ENCODE peak calls at places on chromosomes 4 and X, in five cellular contexts. One of them, this sample, is unnamed. For H3K4me1, the result is how much of the 10 kb centered on the place peaks cover.

GRCh38 chr4:107083-107443 is 17.2 kb upstream of the ZNF718 start:
- DNase-seq in HCT116: no peak
- DNase-seq in sigmoid colon: no peak
- DNase-seq in spleen: no peak
- DNase-seq in GM12878: no peak
- DNase-seq in this sample: no peak

GRCh38 chr4:152328595-152328994 is 207.3 kb downstream of the FBXW7 start:
- DNase-seq in HCT116: peak
- DNase-seq in sigmoid colon: no peak
- DNase-seq in spleen: no peak
- DNase-seq in GM12878: no peak
- DNase-seq in this sample: no peak

GRCh38 chr4:17018013-17018412 is 119.6 kb upstream of the LDB2 start:
- DNase-seq in HCT116: no peak
- DNase-seq in sigmoid colon: no peak
- DNase-seq in spleen: no peak
- DNase-seq in GM12878: no peak
- DNase-seq in this sample: no peak

GRCh38 chrX:119647552-119648420 is 41.6 kb upstream of the NKRF start:
- DNase-seq in HCT116: no peak
- DNase-seq in sigmoid colon: no peak
- DNase-seq in spleen: no peak
- DNase-seq in GM12878: peak
- DNase-seq in this sample: no peak

GRCh38 chr4:66017671-66018070 is 347.4 kb upstream of the EPHA5 start:
- DNase-seq in HCT116: no peak
- DNase-seq in sigmoid colon: no peak
- DNase-seq in spleen: no peak
- DNase-seq in GM12878: no peak
- DNase-seq in this sample: no peak

GRCh38 chrX:103418811-103419210 is 42.5 kb downstream of the BEX3 start:
- DNase-seq in HCT116: no peak
- DNase-seq in sigmoid colon: no peak
- DNase-seq in spleen: no peak
- DNase-seq in GM12878: no peak
- DNase-seq in this sample: no peak

GRCh38 chr4:157221426-157221894 is 932 bp downstream of the GRIA2 start:
- DNase-seq in HCT116: no peak
- DNase-seq in sigmoid colon: no peak
- DNase-seq in spleen: peak
- DNase-seq in GM12878: no peak
- DNase-seq in this sample: no peak

GRCh38 chr4:55125087-55125721 is at the start of gene KDR:
- DNase-seq in HCT116: no peak
- DNase-seq in sigmoid colon: no peak
- DNase-seq in spleen: no peak
- DNase-seq in GM12878: no peak
- DNase-seq in this sample: peak

GRCh38 chr4:37976991-37977470 is 16.8 kb downstream of the PTTG2 start:
- DNase-seq in HCT116: peak
- DNase-seq in sigmoid colon: peak
- DNase-seq in spleen: peak
- DNase-seq in GM12878: no peak
- DNase-seq in this sample: peak

GRCh38 chr4:138898282-138898681 is 117.3 kb upstream of the NOCT start:
- DNase-seq in HCT116: no peak
- DNase-seq in sigmoid colon: no peak
- DNase-seq in spleen: no peak
- DNase-seq in GM12878: no peak
- DNase-seq in this sample: no peak

GRCh38 chr4:152118108-152118507 is 357.3 kb upstream of the GATB start:
- DNase-seq in HCT116: no peak
- DNase-seq in sigmoid colon: no peak
- DNase-seq in spleen: no peak
- DNase-seq in GM12878: no peak
- DNase-seq in this sample: no peak

DNA sequence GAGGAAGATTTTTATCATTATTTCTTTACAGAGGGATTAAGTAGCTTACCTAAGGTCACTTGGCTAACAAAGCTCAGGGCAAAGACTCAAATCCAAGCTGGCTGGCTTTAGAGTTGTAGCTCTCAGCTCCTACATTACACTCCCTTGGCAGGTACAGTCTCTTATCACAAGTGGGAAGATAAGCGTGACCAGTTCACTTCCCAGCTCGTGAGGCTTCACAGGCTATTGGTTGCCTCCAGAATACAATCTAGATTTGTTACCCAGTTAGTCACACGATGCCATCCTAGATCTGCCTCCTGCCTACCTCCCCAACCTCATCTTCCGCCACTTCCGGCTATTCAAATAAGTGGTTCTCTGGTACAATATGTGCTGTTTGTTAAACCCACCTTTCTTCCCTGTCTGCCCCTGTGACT is 3.7 kb downstream of the MMRN1 start:
- DNase-seq in HCT116: no peak
- DNase-seq in sigmoid colon: no peak
- DNase-seq in spleen: no peak
- DNase-seq in GM12878: peak
- DNase-seq in this sample: no peak
- TF ChIP-seq POLR2A in HCT116: no peak
- TF ChIP-seq POLR2A in sigmoid colon: no peak
- TF ChIP-seq POLR2A in spleen: no peak
- TF ChIP-seq POLR2A in GM12878: no peak
- TF ChIP-seq POLR2A in this sample: no peak

DNA sequence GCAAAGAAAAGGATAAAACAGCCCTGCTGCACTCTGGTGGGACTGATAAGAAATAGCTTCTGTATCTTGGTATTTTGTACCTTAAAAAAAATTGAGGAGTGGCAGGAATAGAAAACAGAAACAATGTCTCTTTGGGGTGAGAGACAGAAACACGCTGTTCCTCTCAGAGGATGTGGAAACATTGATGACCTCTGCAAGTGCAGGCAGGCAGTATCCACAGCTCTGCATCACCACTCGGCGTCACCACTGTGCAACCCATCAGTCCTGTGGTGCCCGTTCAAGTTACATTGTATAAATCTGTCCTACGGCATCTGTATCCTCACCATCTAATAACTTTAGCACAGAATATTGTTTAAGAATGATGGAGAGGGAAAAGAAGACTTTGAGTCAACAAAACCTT is 152.4 kb upstream of the SPRY1 start:
- DNase-seq in HCT116: no peak
- DNase-seq in sigmoid colon: peak
- DNase-seq in spleen: peak
- DNase-seq in GM12878: no peak
- DNase-seq in this sample: peak
- H3K4me1 ChIP-seq in HCT116: under half
- H3K4me1 ChIP-seq in sigmoid colon: under half
- H3K4me1 ChIP-seq in spleen: under half
- H3K4me1 ChIP-seq in GM12878: under half
- H3K4me1 ChIP-seq in this sample: under half

GRCh38 chr4:158768577-158769174 is at the start of gene FNIP2:
- DNase-seq in HCT116: peak
- DNase-seq in sigmoid colon: peak
- DNase-seq in spleen: peak
- DNase-seq in GM12878: no peak
- DNase-seq in this sample: peak
- TF ChIP-seq POLR2A in HCT116: peak
- TF ChIP-seq POLR2A in sigmoid colon: no peak
- TF ChIP-seq POLR2A in spleen: peak
- TF ChIP-seq POLR2A in GM12878: peak
- TF ChIP-seq POLR2A in this sample: no peak

DNA sequence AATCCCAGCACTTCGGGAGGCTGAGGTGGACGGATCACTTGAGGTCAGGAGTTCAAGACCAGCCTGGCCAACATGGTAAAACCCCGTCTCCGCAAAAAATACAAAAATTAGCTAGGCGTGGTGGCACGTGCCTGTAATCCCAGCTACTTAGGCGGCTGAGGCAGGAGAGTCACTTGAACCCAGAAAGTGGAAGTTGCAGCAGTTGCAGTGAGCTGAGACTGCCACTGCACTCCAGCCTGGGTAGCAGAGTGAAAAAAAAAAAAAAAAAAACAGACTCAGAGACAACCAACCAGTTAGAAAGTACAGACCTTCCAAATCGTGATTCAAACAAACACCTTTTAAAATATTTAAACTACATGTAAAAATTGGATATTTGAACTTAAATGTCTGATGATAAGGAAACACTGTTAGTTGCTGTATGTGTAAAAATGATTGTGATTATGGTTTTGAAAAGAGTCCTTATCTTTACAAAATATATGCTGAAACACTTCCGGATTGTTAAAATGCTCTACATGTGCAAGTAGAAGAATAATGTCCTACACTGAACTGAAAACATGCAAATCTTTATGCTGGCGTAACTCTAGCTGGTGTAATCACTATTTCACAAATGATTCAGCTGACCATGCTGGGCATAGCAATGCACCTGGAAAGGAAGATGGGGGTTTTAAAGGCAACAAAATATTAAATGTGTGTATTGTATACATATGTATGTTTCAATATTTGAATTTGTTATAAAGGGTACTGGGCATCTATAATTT is 37.8 kb downstream of the SH3KBP1 start:
- DNase-seq in HCT116: no peak
- DNase-seq in sigmoid colon: no peak
- DNase-seq in spleen: no peak
- DNase-seq in GM12878: peak
- DNase-seq in this sample: no peak
- H3K4me1 ChIP-seq in HCT116: under half
- H3K4me1 ChIP-seq in sigmoid colon: under half
- H3K4me1 ChIP-seq in spleen: under half
- H3K4me1 ChIP-seq in GM12878: under half
- H3K4me1 ChIP-seq in this sample: under half

GRCh38 chr4:142440093-142440492 is 406.0 kb downstream of the INPP4B start:
- DNase-seq in HCT116: no peak
- DNase-seq in sigmoid colon: no peak
- DNase-seq in spleen: no peak
- DNase-seq in GM12878: no peak
- DNase-seq in this sample: no peak
- TF ChIP-seq POLR2A in HCT116: no peak
- TF ChIP-seq POLR2A in sigmoid colon: no peak
- TF ChIP-seq POLR2A in spleen: no peak
- TF ChIP-seq POLR2A in GM12878: no peak
- TF ChIP-seq POLR2A in this sample: no peak

DNA sequence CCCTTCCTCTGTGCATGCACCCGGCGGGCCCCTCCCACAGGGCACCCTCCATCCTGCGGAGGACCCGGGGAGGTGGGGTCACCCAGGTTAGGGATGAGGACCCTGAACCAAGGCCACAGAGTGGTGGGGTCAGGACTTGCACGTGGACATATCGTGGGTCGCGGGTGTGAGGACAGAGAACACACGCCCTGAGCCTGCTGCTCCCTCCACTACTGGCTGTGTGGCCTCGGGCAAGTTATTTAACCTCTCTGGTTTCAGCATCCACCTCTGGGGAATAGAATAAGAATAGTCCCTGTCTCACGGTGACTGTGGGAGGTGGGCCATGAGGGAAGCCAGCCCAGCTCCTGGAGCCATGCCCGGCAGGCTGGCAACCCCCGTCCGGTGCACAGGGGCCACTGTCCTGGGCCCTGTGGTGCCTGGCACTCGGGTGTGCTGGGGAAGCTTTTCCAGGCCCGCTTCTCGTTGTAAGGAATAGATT is 5.1 kb downstream of the PSAPL1 start:
- DNase-seq in HCT116: no peak
- DNase-seq in sigmoid colon: peak
- DNase-seq in spleen: peak
- DNase-seq in GM12878: no peak
- DNase-seq in this sample: no peak
- H3K4me1 ChIP-seq in HCT116: under half
- H3K4me1 ChIP-seq in sigmoid colon: under half
- H3K4me1 ChIP-seq in spleen: under half
- H3K4me1 ChIP-seq in GM12878: under half
- H3K4me1 ChIP-seq in this sample: under half

This sample was measured in heart left ventricle.